ENCODE peak calls at places on chromosome 21, in nine cellular contexts. D, J, W, A, S, Q, Z, F and K are unnamed samples.
A peak's percentile ranks its signal among the peaks of the same experiment; 100 is the strongest.

GRCh38 chr21:32285476-32285875 is 6.6 kb upstream of the MIS18A start:
- DNase-seq in D (no peak), J (no peak), W (no peak), A (no peak), S (no peak), Q (no peak), Z (no peak), F (no peak), K (no peak)

GRCh38 chr21:34284613-34285160 is 79.1 kb upstream of the KCNE2 start:
- DNase-seq in D (no peak), J (no peak), W (no peak), A (no peak), S (no peak), Q (no peak), Z (no peak), F (no peak), K (no peak)

GRCh38 chr21:28269173-28269572 is 723.5 kb downstream of the LTN1 start:
- DNase-seq in D (no peak), J (no peak), W (no peak), A (no peak), S (no peak), Q (no peak), Z (no peak), F (no peak), K (no peak)

GRCh38 chr21:37149411-37149810 is 76.4 kb downstream of the TTC3 start:
- DNase-seq in D (no peak), J (no peak), W (no peak), A (no peak), S (no peak), Q (no peak), Z (no peak), F (no peak), K (no peak)

GRCh38 chr21:44533891-44534627 is 5.9 kb downstream of the KRTAP10-1 start:
- DNase-seq in D (no peak), J (no peak), W (no peak), A (no peak), S (no peak), Q (no peak), Z (no peak), F (no peak), K (no peak)

GRCh38 chr21:34926784-34927548 is 122.1 kb downstream of the RUNX1 start:
- DNase-seq in D (no peak), J (no peak), W (no peak), A (no peak), S (no peak), Q (no peak), Z (no peak), F (peak; percentile 48), K (no peak)

GRCh38 chr21:44929242-44929798 is 8.6 kb upstream of the ITGB2 start:
- DNase-seq in D (no peak), J (no peak), W (no peak), A (no peak), S (no peak), Q (no peak), Z (no peak), F (no peak), K (no peak)

GRCh38 chr21:16751705-16752104 is 761.1 kb upstream of the CXADR start:
- DNase-seq in D (no peak), J (no peak), W (no peak), A (no peak), S (no peak), Q (no peak), Z (no peak), F (no peak), K (no peak)

GRCh38 chr21:41112740-41113692 is 54.9 kb upstream of the BACE2 start:
- DNase-seq in D (no peak), J (no peak), W (no peak), A (peak; percentile 54), S (no peak), Q (no peak), Z (no peak), F (peak; percentile 41), K (no peak)

GRCh38 chr21:43204638-43205037 is 35.8 kb downstream of the CRYAA start:
- DNase-seq in D (no peak), J (no peak), W (no peak), A (no peak), S (no peak), Q (no peak), Z (no peak), F (no peak), K (no peak)

GRCh38 chr21:31873696-31874599 is 1.1 kb downstream of the HUNK start:
- DNase-seq in D (no peak), J (peak; percentile 11), W (no peak), A (peak; percentile 34), S (no peak), Q (no peak), Z (peak; percentile 59), F (peak; percentile 25), K (no peak)

GRCh38 chr21:45403825-45404725 is 890 bp upstream of the COL18A1 start:
- DNase-seq in D (no peak), J (no peak), W (no peak), A (peak; percentile 58), S (no peak), Q (no peak), Z (peak; percentile 24), F (peak; percentile 63), K (no peak)

GRCh38 chr21:21730524-21730923 is 732.3 kb downstream of the NCAM2 start:
- DNase-seq in D (no peak), J (no peak), W (no peak), A (no peak), S (no peak), Q (no peak), Z (no peak), F (no peak), K (no peak)

GRCh38 chr21:39564200-39564599 is 48.5 kb upstream of the B3GALT5 start:
- DNase-seq in D (no peak), J (no peak), W (no peak), A (no peak), S (no peak), Q (no peak), Z (peak; percentile 70), F (no peak), K (peak; percentile 30)

GRCh38 chr21:36735724-36736310 is 36.9 kb downstream of the SIM2 start:
- DNase-seq in D (no peak), J (no peak), W (no peak), A (no peak), S (no peak), Q (no peak), Z (no peak), F (no peak), K (no peak)

GRCh38 chr21:41045534-41046268 is 122.3 kb upstream of the BACE2 start:
- DNase-seq in D (no peak), J (no peak), W (no peak), A (no peak), S (no peak), Q (no peak), Z (peak; percentile 87), F (peak; percentile 7), K (peak; percentile 60)

GRCh38 chr21:44093761-44094160 is 13.4 kb upstream of the PWP2 start:
- DNase-seq in D (no peak), J (no peak), W (no peak), A (no peak), S (no peak), Q (no peak), Z (no peak), F (no peak), K (no peak)

GRCh38 chr21:36718951-36719501 is 20.1 kb downstream of the SIM2 start:
- DNase-seq in D (no peak), J (no peak), W (no peak), A (peak; percentile 36), S (no peak), Q (no peak), Z (no peak), F (no peak), K (no peak)

GRCh38 chr21:44366586-44367211 is 13.3 kb downstream of the TRPM2 start:
- DNase-seq in D (no peak), J (no peak), W (no peak), A (no peak), S (no peak), Q (no peak), Z (no peak), F (no peak), K (no peak)

GRCh38 chr21:31298618-31299269 is 45.3 kb downstream of the TIAM1 start:
- DNase-seq in D (no peak), J (no peak), W (no peak), A (no peak), S (no peak), Q (no peak), Z (no peak), F (no peak), K (no peak)

GRCh38 chr21:43294194-43294902 is 125.5 kb downstream of the CRYAA start:
- DNase-seq in D (no peak), J (no peak), W (no peak), A (no peak), S (no peak), Q (no peak), Z (no peak), F (no peak), K (no peak)

GRCh38 chr21:44286716-44287632 is 1.3 kb downstream of the AIRE start:
- DNase-seq in D (no peak), J (no peak), W (no peak), A (no peak), S (no peak), Q (no peak), Z (no peak), F (no peak), K (no peak)

GRCh38 chr21:37435120-37435519 is 68.5 kb downstream of the DYRK1A start:
- DNase-seq in D (no peak), J (peak; percentile 22), W (peak; percentile 12), A (peak; percentile 91), S (no peak), Q (no peak), Z (peak; percentile 37), F (peak; percentile 89), K (peak; percentile 85)

GRCh38 chr21:45986316-45987051 is 4.9 kb downstream of the COL6A1 start:
- DNase-seq in D (no peak), J (no peak), W (no peak), A (no peak), S (no peak), Q (no peak), Z (no peak), F (no peak), K (no peak)

GRCh38 chr21:40054403-40054802 is 187.2 kb downstream of the PCP4 start:
- DNase-seq in D (no peak), J (no peak), W (no peak), A (no peak), S (no peak), Q (no peak), Z (peak; percentile 100), F (no peak), K (peak; percentile 97)

GRCh38 chr21:42403611-42404231 is at the start of gene UBASH3A:
- DNase-seq in D (no peak), J (peak; percentile 35), W (peak; percentile 37), A (peak; percentile 83), S (no peak), Q (peak; percentile 52), Z (no peak), F (no peak), K (no peak)

GRCh38 chr21:25733859-25734653 is 648 bp downstream of the ATP5PF start:
- DNase-seq in D (peak; percentile 26), J (no peak), W (no peak), A (peak; percentile 68), S (peak; percentile 14), Q (no peak), Z (peak; percentile 16), F (peak; percentile 20), K (no peak)

GRCh38 chr21:32687946-32688345 is 39.9 kb downstream of the SYNJ1 start:
- DNase-seq in D (no peak), J (no peak), W (no peak), A (peak; percentile 15), S (no peak), Q (no peak), Z (no peak), F (peak; percentile 5), K (no peak)

GRCh38 chr21:45598109-45598508 is 45.4 kb upstream of the PCBP3 start:
- DNase-seq in D (no peak), J (no peak), W (no peak), A (no peak), S (no peak), Q (no peak), Z (no peak), F (no peak), K (no peak)

GRCh38 chr21:15057290-15057689 is 7.5 kb downstream of the NRIP1 start:
- DNase-seq in D (no peak), J (no peak), W (no peak), A (peak; percentile 31), S (no peak), Q (no peak), Z (no peak), F (peak; percentile 53), K (no peak)

GRCh38 chr21:37529649-37530048 is 163.1 kb downstream of the DYRK1A start:
- DNase-seq in D (no peak), J (no peak), W (no peak), A (no peak), S (no peak), Q (no peak), Z (no peak), F (no peak), K (no peak)